ENCODE peak calls at places on chromosomes 4 and X, in nine cellular contexts. F, N, Q, W, Y, H, C, M and L are unnamed samples.

GRCh38 chr4:107552306-107552705 is 167.7 kb downstream of the PAPSS1 start:
- DNase-seq in F (no peak), N (no peak), Q (no peak), W (no peak), Y (no peak), H (no peak), C (no peak), M (no peak), L (no peak)

GRCh38 chr4:11597506-11597905 is 168.8 kb upstream of the HS3ST1 start:
- DNase-seq in F (no peak), N (no peak), Q (no peak), W (no peak), Y (no peak), H (no peak), C (no peak), M (no peak), L (no peak)

GRCh38 chr4:184461711-184462110 is 12.6 kb downstream of the IRF2 start:
- DNase-seq in F (no peak), N (no peak), Q (no peak), W (no peak), Y (no peak), H (no peak), C (no peak), M (no peak), L (no peak)

GRCh38 chr4:10123227-10124101 is 6.9 kb upstream of the WDR1 start:
- DNase-seq in F (peak), N (peak), Q (peak), W (peak), Y (peak), H (no peak), C (peak), M (no peak), L (no peak)

GRCh38 chr4:105145913-105146285 is 777 bp upstream of the TET2 start:
- DNase-seq in F (no peak), N (peak), Q (peak), W (no peak), Y (peak), H (no peak), C (peak), M (peak), L (no peak)

GRCh38 chr4:85084371-85085170 is 118.1 kb upstream of the WDFY3 start:
- DNase-seq in F (peak), N (no peak), Q (no peak), W (peak), Y (peak), H (no peak), C (no peak), M (no peak), L (peak)

GRCh38 chr4:165974647-165975335 is 101.8 kb downstream of the TLL1 start:
- DNase-seq in F (no peak), N (no peak), Q (no peak), W (no peak), Y (peak), H (no peak), C (no peak), M (no peak), L (no peak)

GRCh38 chr4:1640110-1640509 is 44.0 kb downstream of the FAM53A start:
- DNase-seq in F (no peak), N (no peak), Q (no peak), W (no peak), Y (no peak), H (no peak), C (no peak), M (no peak), L (no peak)

GRCh38 chrX:121093011-121093410 is 45.6 kb downstream of the GLUD2 start:
- DNase-seq in F (no peak), N (no peak), Q (no peak), W (no peak), Y (no peak), H (no peak), C (no peak), M (no peak), L (no peak)

GRCh38 chrX:69158166-69159040 is 6.8 kb downstream of the PJA1 start:
- DNase-seq in F (peak), N (peak), Q (no peak), W (peak), Y (peak), H (peak), C (peak), M (no peak), L (no peak)

GRCh38 chr4:86221076-86221475 is 138.8 kb downstream of the MAPK10 start:
- DNase-seq in F (no peak), N (no peak), Q (no peak), W (no peak), Y (no peak), H (no peak), C (no peak), M (no peak), L (no peak)

GRCh38 chr4:137534516-137534915 is 2.2 kb upstream of the PCDH18 start:
- DNase-seq in F (no peak), N (no peak), Q (no peak), W (peak), Y (no peak), H (no peak), C (no peak), M (no peak), L (no peak)

GRCh38 chr4:39106011-39106410 is 44.0 kb downstream of the KLHL5 start:
- DNase-seq in F (no peak), N (no peak), Q (no peak), W (no peak), Y (no peak), H (no peak), C (no peak), M (no peak), L (no peak)

GRCh38 chr4:125268065-125268755 is 46.5 kb upstream of the FAT4 start:
- DNase-seq in F (no peak), N (no peak), Q (no peak), W (peak), Y (no peak), H (no peak), C (no peak), M (no peak), L (no peak)

GRCh38 chrX:69066966-69067525 is 98.2 kb downstream of the PJA1 start:
- DNase-seq in F (no peak), N (no peak), Q (no peak), W (peak), Y (no peak), H (peak), C (no peak), M (no peak), L (no peak)

GRCh38 chr4:122300776-122301175 is 78.0 kb upstream of the ADAD1 start:
- DNase-seq in F (no peak), N (no peak), Q (no peak), W (peak), Y (no peak), H (no peak), C (no peak), M (no peak), L (no peak)

DNA sequence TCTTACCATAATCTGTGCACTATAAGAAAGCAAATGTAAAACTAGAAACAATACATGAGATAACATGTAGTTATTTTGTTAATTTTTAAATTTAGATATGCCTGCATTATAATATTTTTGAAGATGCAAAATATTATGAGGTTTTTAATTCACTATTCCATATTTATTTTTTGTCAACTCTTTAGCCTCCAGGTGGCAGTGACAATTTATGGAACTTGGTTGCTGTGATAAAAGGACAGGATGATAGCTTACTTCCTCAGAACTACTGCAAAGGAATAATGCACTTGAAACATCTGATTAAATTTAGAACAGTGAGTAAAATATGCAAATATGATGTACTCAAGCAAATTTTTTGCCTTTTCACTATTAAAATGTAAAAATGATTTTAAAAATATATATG is 45.1 kb downstream of the SPATA4 start:
- DNase-seq in F (peak), N (no peak), Q (no peak), W (peak), Y (peak), H (no peak), C (no peak), M (no peak), L (peak)
- TF ChIP-seq CTCF in F (no peak), N (no peak), Q (peak), W (peak), Y (peak), H (peak), C (peak), M (peak), L (peak)

GRCh38 chr4:8319731-8320385 is 50.3 kb downstream of the HTRA3 start:
- DNase-seq in F (no peak), N (no peak), Q (no peak), W (peak), Y (no peak), H (peak), C (no peak), M (no peak), L (no peak)
- TF ChIP-seq CTCF in F (no peak), N (no peak), Q (no peak), W (no peak), Y (no peak), H (no peak), C (no peak), M (no peak), L (no peak)

GRCh38 chr4:161704653-161705052 is 459.1 kb downstream of the FSTL5 start:
- DNase-seq in F (no peak), N (no peak), Q (no peak), W (no peak), Y (no peak), H (no peak), C (no peak), M (no peak), L (no peak)
- TF ChIP-seq CTCF in F (no peak), N (no peak), Q (no peak), W (peak), Y (no peak), H (no peak), C (peak), M (no peak), L (no peak)

GRCh38 chr4:74037076-74037475 is 1.4 kb downstream of the CXCL3 start:
- DNase-seq in F (no peak), N (no peak), Q (no peak), W (no peak), Y (no peak), H (no peak), C (peak), M (no peak), L (no peak)
- TF ChIP-seq CTCF in F (no peak), N (no peak), Q (no peak), W (no peak), Y (no peak), H (no peak), C (peak), M (no peak), L (no peak)